ENCODE peak calls at places on chromosomes 13 and 19, in six cellular contexts. F is fibroblast of the aortic adventitia, S is tibial nerve, R is AG09309, H is fibroblast of mammary gland, Q is AG04450. B is an unnamed sample.

GRCh38 chr19:17510220-17510993 is 1.0 kb upstream of the PGLS start:
- DNase-seq in F (peak), H (no peak), Q (no peak), R (no peak), S (no peak), B (no peak)

GRCh38 chr13:113881614-113882265 is 17.9 kb upstream of the GAS6 start:
- DNase-seq in H (no peak), R (no peak), S (no peak), Q (no peak), F (peak), B (no peak)

GRCh38 chr13:52652980-52653303 is 306 bp downstream of the SUGT1 start:
- DNase-seq in H (no peak), F (no peak), Q (no peak), R (no peak), S (no peak), B (no peak)

GRCh38 chr13:32905063-32905863 is 111.0 kb upstream of the KL start:
- DNase-seq in F (no peak), H (no peak), R (no peak), S (no peak), Q (no peak), B (no peak)

GRCh38 chr13:112159575-112160547 is 92.9 kb downstream of the SOX1 start:
- DNase-seq in H (no peak), S (no peak), R (no peak), Q (no peak), F (no peak), B (no peak)

GRCh38 chr19:48799358-48800300 is 11.2 kb downstream of the BCAT2 start:
- DNase-seq in F (no peak), R (no peak), H (no peak), Q (no peak), S (no peak), B (no peak)

GRCh38 chr13:40672310-40673060 is 6.0 kb upstream of the FOXO1 start:
- DNase-seq in F (peak), Q (peak), H (peak), R (no peak), S (no peak), B (peak)

GRCh38 chr19:18364826-18365528 is 21.0 kb upstream of the GDF15 start:
- DNase-seq in Q (peak), F (peak), R (peak), H (peak), S (no peak), B (peak)

GRCh38 chr13:103884139-103884723 is 818.0 kb upstream of the SLC10A2 start:
- DNase-seq in H (no peak), S (no peak), F (no peak), Q (no peak), R (no peak), B (no peak)

GRCh38 chr13:27541386-27541785 is 78.9 kb downstream of the LNX2 start:
- DNase-seq in F (no peak), R (peak), S (no peak), Q (no peak), H (no peak), B (no peak)
- H3K4me3 ChIP-seq in F (no peak), R (no peak), S (no peak), Q (no peak), H (no peak), B (no peak)

DNA sequence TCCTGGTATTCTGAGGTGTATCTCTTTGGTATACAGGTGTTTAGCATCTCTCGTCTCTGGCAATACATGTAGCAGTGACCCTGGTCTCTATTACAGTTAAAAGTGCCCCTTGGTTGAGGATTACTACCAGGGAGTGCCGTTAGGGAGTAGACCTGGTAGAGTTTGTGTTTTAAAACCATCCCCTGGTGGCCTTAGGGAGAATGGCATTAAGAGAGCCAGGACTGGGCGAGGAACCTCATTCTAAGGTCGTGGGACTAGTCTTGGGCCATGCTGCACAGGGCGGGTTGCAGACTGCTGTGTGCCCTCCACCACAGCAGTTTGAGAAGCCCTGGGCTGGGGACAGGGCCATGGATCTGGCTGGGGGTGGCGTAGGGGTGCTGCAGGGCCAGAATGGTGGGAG is 35.0 kb downstream of the B3GLCT start:
- DNase-seq in F (no peak), S (no peak), R (no peak), Q (no peak), H (peak), B (no peak)
- TF ChIP-seq CTCF in F (peak), S (no peak), R (peak), Q (peak), H (peak), B (peak)

GRCh38 chr19:43779147-43779819 is 1.5 kb downstream of the KCNN4 start:
- DNase-seq in S (no peak), Q (no peak), H (no peak), R (no peak), F (no peak), B (no peak)
- H3K4me3 ChIP-seq in S (no peak), Q (no peak), H (no peak), R (peak), F (peak), B (peak)

GRCh38 chr13:44969858-44970484 is 19.3 kb downstream of the NUFIP1 start:
- DNase-seq in H (peak), S (no peak), F (peak), R (peak), Q (peak), B (peak)

GRCh38 chr13:44976196-44976595 is 13.1 kb downstream of the NUFIP1 start:
- DNase-seq in R (no peak), H (no peak), S (no peak), Q (no peak), F (no peak), B (no peak)

GRCh38 chr13:44974056-44974798 is 15.0 kb downstream of the NUFIP1 start:
- DNase-seq in Q (no peak), F (peak), H (peak), R (no peak), S (no peak), B (peak)

GRCh38 chr13:44971656-44972595 is 17.3 kb downstream of the NUFIP1 start:
- DNase-seq in F (peak), R (no peak), S (no peak), Q (no peak), H (no peak), B (no peak)

DNA sequence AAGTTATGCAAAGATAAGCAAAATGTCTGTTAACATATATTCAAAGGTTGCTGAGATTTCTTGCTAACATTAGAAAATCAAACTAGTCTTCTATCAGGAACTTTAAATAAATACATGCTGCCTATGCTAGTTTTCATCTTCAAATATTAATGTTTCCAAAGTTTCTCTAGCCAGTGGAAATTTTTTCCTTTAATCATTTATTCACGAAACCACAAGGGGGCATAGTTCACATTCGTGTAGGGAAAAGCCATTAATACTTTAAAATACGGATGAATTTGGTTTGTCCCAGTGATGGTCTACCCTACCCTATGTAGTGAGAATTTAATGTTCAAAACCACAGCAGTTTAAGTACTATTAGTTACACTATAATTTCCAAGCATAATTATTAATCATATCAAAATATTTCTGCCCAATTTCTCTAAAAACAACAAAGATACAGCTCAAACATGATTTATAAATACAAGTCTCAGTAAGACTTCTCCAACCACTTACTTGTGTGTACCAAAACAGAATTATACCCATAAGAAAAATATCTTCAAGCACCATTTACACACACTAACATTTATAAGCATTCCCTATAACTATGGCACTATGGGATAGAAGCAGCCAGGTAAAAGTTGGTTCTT is 16.2 kb downstream of the NUFIP1 start:
- DNase-seq in F (peak), S (no peak), H (peak), Q (no peak), R (no peak), B (peak)
- TF ChIP-seq CTCF in F (peak), S (peak), H (peak), Q (peak), R (peak), B (peak)

GRCh38 chr19:2276429-2276989 is 5.5 kb downstream of the PEAK3 start:
- DNase-seq in H (no peak), S (no peak), F (no peak), Q (no peak), R (no peak), B (no peak)
- H3K4me3 ChIP-seq in H (no peak), S (no peak), F (no peak), Q (no peak), R (no peak), B (no peak)

DNA sequence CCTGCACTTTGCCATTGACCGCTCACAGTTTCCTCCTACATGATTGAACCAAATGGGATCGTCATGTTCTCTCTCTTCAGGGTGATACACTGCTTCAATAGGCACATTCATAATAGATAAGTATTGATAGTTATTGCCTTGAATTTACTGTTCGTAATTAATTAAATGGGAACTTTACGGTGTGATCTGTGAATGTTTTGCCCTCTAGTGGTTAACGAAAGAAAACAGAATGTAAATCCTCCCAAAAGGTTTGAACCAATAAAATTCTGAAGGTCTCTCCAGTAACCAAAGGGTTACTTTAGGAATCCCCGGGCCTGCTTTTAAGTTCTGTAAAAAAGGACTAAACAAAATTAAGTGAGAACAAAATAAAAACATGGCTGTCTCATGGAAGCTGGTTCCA is 389.3 kb downstream of the DACH1 start:
- DNase-seq in H (no peak), S (no peak), F (no peak), Q (no peak), R (no peak), B (peak)
- TF ChIP-seq CTCF in H (peak), S (no peak), F (no peak), Q (peak), R (no peak), B (peak)

DNA sequence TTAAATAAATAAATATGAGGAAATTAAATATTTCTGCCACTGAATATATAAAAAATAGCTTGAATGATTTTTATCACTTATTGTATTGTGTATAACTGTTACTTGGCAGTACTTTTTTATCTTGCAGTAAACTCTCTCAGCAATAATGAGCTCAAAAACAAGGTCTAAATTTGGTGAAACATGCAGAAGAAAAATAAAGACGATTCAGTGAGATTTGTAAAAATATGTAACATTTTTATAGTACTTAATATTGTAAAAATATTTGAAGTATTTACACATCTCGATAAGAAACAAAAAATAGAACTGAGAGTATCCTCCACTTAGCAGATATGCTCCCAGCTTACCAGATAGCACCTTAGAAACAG is 120.6 kb upstream of the MLNR start:
- DNase-seq in Q (no peak), S (no peak), H (no peak), F (no peak), R (no peak), B (no peak)
- H3K4me3 ChIP-seq in Q (no peak), S (no peak), H (no peak), F (no peak), R (no peak), B (no peak)

DNA sequence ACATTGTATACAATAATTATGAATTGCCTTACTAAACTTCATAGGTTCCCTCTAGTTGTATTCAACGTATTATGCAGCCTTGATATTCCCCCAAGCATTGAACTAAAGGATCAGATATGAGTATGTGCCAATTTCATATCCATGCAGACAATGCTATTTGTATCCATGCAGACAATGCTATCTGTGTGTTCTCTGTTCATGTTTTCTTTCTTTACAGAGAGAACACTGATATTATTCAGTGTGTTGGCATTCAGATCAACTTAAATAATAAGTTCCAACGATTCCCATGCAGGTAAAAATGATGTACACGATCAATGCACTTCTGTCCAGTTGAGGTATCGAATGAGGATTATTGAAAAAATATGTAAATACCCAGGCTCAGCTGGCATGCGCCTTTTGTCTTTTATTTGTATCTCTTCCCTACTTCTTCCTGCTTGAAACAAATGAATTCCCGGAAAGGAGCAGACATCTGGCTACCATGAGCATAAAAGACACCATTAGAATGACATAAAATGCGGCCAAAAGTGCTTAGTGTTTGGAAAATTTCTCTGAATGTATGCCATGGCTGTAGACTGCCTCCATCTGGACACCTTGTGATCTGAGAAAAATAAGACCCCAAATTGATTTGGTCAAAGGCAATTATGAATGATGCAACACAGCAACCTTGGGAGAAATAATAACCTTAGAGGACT is 731.5 kb downstream of the SLITRK1 start:
- DNase-seq in R (no peak), Q (no peak), S (no peak), H (peak), F (peak), B (no peak)
- TF ChIP-seq CTCF in R (no peak), Q (no peak), S (no peak), H (peak), F (no peak), B (no peak)

B was measured in astrocyte of the spinal cord.